ENCODE peak calls at places on chromosomes 5 and 9, in nine cellular contexts. One of them, this sample, is unnamed.

GRCh38 chr5:132209131-132209530 is 18.5 kb downstream of the P4HA2 start:
- DNase-seq in A549: no peak
- DNase-seq in fibroblast of villous mesenchyme: peak
- DNase-seq in amniotic stem cell: no peak
- DNase-seq in activated CD4-positive, alpha-beta T cell treated with anti-CD3 and anti-CD28 coated beads, Interleukin-2, amount 50 U/mL, for 1 hour: no peak
- DNase-seq in choroid plexus epithelial cell: peak
- DNase-seq in EH: peak
- DNase-seq in Kasumi-1: peak
- DNase-seq in cardiac septum: peak
- DNase-seq in this sample: no peak

GRCh38 chr5:9765421-9765820 is 135.3 kb upstream of the TAS2R1 start:
- DNase-seq in cardiac septum: no peak
- DNase-seq in EH: peak
- DNase-seq in fibroblast of villous mesenchyme: peak
- DNase-seq in activated CD4-positive, alpha-beta T cell treated with anti-CD3 and anti-CD28 coated beads, Interleukin-2, amount 50 U/mL, for 1 hour: no peak
- DNase-seq in Kasumi-1: no peak
- DNase-seq in amniotic stem cell: no peak
- DNase-seq in choroid plexus epithelial cell: peak
- DNase-seq in A549: no peak
- DNase-seq in this sample: no peak

GRCh38 chr5:33936004-33936380 is 194 bp upstream of the RXFP3 start:
- DNase-seq in Kasumi-1: peak
- DNase-seq in choroid plexus epithelial cell: peak
- DNase-seq in fibroblast of villous mesenchyme: peak
- DNase-seq in EH: peak
- DNase-seq in A549: peak
- DNase-seq in cardiac septum: no peak
- DNase-seq in activated CD4-positive, alpha-beta T cell treated with anti-CD3 and anti-CD28 coated beads, Interleukin-2, amount 50 U/mL, for 1 hour: peak
- DNase-seq in amniotic stem cell: peak
- DNase-seq in this sample: peak

GRCh38 chr5:55904152-55904551 is 53.0 kb downstream of the IL31RA start:
- DNase-seq in EH: peak
- DNase-seq in fibroblast of villous mesenchyme: no peak
- DNase-seq in Kasumi-1: no peak
- DNase-seq in cardiac septum: no peak
- DNase-seq in A549: no peak
- DNase-seq in activated CD4-positive, alpha-beta T cell treated with anti-CD3 and anti-CD28 coated beads, Interleukin-2, amount 50 U/mL, for 1 hour: no peak
- DNase-seq in choroid plexus epithelial cell: peak
- DNase-seq in amniotic stem cell: no peak
- DNase-seq in this sample: no peak

GRCh38 chr9:107284636-107285035 is 1.6 kb downstream of the RAD23B start:
- DNase-seq in choroid plexus epithelial cell: no peak
- DNase-seq in amniotic stem cell: no peak
- DNase-seq in Kasumi-1: no peak
- DNase-seq in A549: no peak
- DNase-seq in cardiac septum: no peak
- DNase-seq in EH: no peak
- DNase-seq in fibroblast of villous mesenchyme: no peak
- DNase-seq in activated CD4-positive, alpha-beta T cell treated with anti-CD3 and anti-CD28 coated beads, Interleukin-2, amount 50 U/mL, for 1 hour: no peak
- DNase-seq in this sample: no peak

GRCh38 chr9:23586906-23587305 is 239.1 kb downstream of the ELAVL2 start:
- DNase-seq in EH: no peak
- DNase-seq in Kasumi-1: peak
- DNase-seq in cardiac septum: no peak
- DNase-seq in A549: no peak
- DNase-seq in amniotic stem cell: no peak
- DNase-seq in choroid plexus epithelial cell: no peak
- DNase-seq in activated CD4-positive, alpha-beta T cell treated with anti-CD3 and anti-CD28 coated beads, Interleukin-2, amount 50 U/mL, for 1 hour: no peak
- DNase-seq in fibroblast of villous mesenchyme: no peak
- DNase-seq in this sample: no peak

GRCh38 chr9:109903515-109904138 is 123.6 kb downstream of the PALM2AKAP2 start:
- DNase-seq in Kasumi-1: peak
- DNase-seq in fibroblast of villous mesenchyme: peak
- DNase-seq in amniotic stem cell: peak
- DNase-seq in choroid plexus epithelial cell: peak
- DNase-seq in activated CD4-positive, alpha-beta T cell treated with anti-CD3 and anti-CD28 coated beads, Interleukin-2, amount 50 U/mL, for 1 hour: peak
- DNase-seq in A549: peak
- DNase-seq in EH: peak
- DNase-seq in cardiac septum: no peak
- DNase-seq in this sample: peak

GRCh38 chr9:5389109-5389732 is 48.5 kb downstream of the PLGRKT start:
- DNase-seq in A549: no peak
- DNase-seq in cardiac septum: no peak
- DNase-seq in choroid plexus epithelial cell: peak
- DNase-seq in Kasumi-1: no peak
- DNase-seq in fibroblast of villous mesenchyme: peak
- DNase-seq in activated CD4-positive, alpha-beta T cell treated with anti-CD3 and anti-CD28 coated beads, Interleukin-2, amount 50 U/mL, for 1 hour: no peak
- DNase-seq in amniotic stem cell: peak
- DNase-seq in EH: peak
- DNase-seq in this sample: peak

GRCh38 chr5:79417495-79417894 is 96.4 kb downstream of the HOMER1 start:
- DNase-seq in choroid plexus epithelial cell: no peak
- DNase-seq in fibroblast of villous mesenchyme: no peak
- DNase-seq in cardiac septum: no peak
- DNase-seq in amniotic stem cell: no peak
- DNase-seq in A549: no peak
- DNase-seq in EH: no peak
- DNase-seq in activated CD4-positive, alpha-beta T cell treated with anti-CD3 and anti-CD28 coated beads, Interleukin-2, amount 50 U/mL, for 1 hour: no peak
- DNase-seq in Kasumi-1: no peak
- DNase-seq in this sample: no peak

GRCh38 chr9:4904322-4905134 is 80.5 kb upstream of the JAK2 start:
- DNase-seq in activated CD4-positive, alpha-beta T cell treated with anti-CD3 and anti-CD28 coated beads, Interleukin-2, amount 50 U/mL, for 1 hour: no peak
- DNase-seq in amniotic stem cell: no peak
- DNase-seq in Kasumi-1: no peak
- DNase-seq in fibroblast of villous mesenchyme: no peak
- DNase-seq in choroid plexus epithelial cell: peak
- DNase-seq in cardiac septum: no peak
- DNase-seq in EH: peak
- DNase-seq in A549: no peak
- DNase-seq in this sample: no peak

GRCh38 chr5:126577415-126577814 is 17.6 kb downstream of the ALDH7A1 start:
- DNase-seq in activated CD4-positive, alpha-beta T cell treated with anti-CD3 and anti-CD28 coated beads, Interleukin-2, amount 50 U/mL, for 1 hour: no peak
- DNase-seq in EH: no peak
- DNase-seq in choroid plexus epithelial cell: no peak
- DNase-seq in cardiac septum: no peak
- DNase-seq in Kasumi-1: no peak
- DNase-seq in fibroblast of villous mesenchyme: no peak
- DNase-seq in amniotic stem cell: no peak
- DNase-seq in A549: no peak
- DNase-seq in this sample: no peak

GRCh38 chr5:160387445-160387844 is 12.4 kb downstream of the FAM200C start:
- DNase-seq in amniotic stem cell: no peak
- DNase-seq in activated CD4-positive, alpha-beta T cell treated with anti-CD3 and anti-CD28 coated beads, Interleukin-2, amount 50 U/mL, for 1 hour: no peak
- DNase-seq in A549: no peak
- DNase-seq in Kasumi-1: no peak
- DNase-seq in fibroblast of villous mesenchyme: no peak
- DNase-seq in EH: no peak
- DNase-seq in choroid plexus epithelial cell: no peak
- DNase-seq in cardiac septum: no peak
- DNase-seq in this sample: no peak